ENCODE peak calls at places on chromosomes 5 and 9, in ten cellular contexts. One of them, this sample, is unnamed.

GRCh38 chr9:97714435-97714834 is 17.3 kb upstream of the XPA start:
- DNase-seq in lower leg skin: no peak
- DNase-seq in fibroblast of mammary gland: peak
- DNase-seq in esophagus muscularis mucosa: peak
- DNase-seq in neural progenitor cell: no peak
- DNase-seq in upper lobe of right lung: no peak
- DNase-seq in cardiac fibroblast: peak
- DNase-seq in astrocyte: peak
- DNase-seq in CD8-positive, alpha-beta memory T cell: no peak
- DNase-seq in OCI-LY7: no peak
- DNase-seq in this sample: no peak

GRCh38 chr9:132957805-132958204 is 13.4 kb upstream of the TSC1 start:
- DNase-seq in lower leg skin: no peak
- DNase-seq in fibroblast of mammary gland: no peak
- DNase-seq in esophagus muscularis mucosa: no peak
- DNase-seq in neural progenitor cell: no peak
- DNase-seq in upper lobe of right lung: no peak
- DNase-seq in cardiac fibroblast: no peak
- DNase-seq in astrocyte: no peak
- DNase-seq in CD8-positive, alpha-beta memory T cell: no peak
- DNase-seq in OCI-LY7: no peak
- DNase-seq in this sample: no peak

GRCh38 chr5:54315736-54316135 is 5.4 kb upstream of the ARL15 start:
- DNase-seq in lower leg skin: no peak
- DNase-seq in fibroblast of mammary gland: no peak
- DNase-seq in esophagus muscularis mucosa: no peak
- DNase-seq in neural progenitor cell: no peak
- DNase-seq in upper lobe of right lung: no peak
- DNase-seq in cardiac fibroblast: no peak
- DNase-seq in astrocyte: no peak
- DNase-seq in CD8-positive, alpha-beta memory T cell: no peak
- DNase-seq in OCI-LY7: no peak
- DNase-seq in this sample: no peak

GRCh38 chr5:112581811-112582320 is 155.8 kb upstream of the APC start:
- DNase-seq in lower leg skin: no peak
- DNase-seq in fibroblast of mammary gland: no peak
- DNase-seq in esophagus muscularis mucosa: no peak
- DNase-seq in neural progenitor cell: no peak
- DNase-seq in upper lobe of right lung: no peak
- DNase-seq in cardiac fibroblast: no peak
- DNase-seq in astrocyte: no peak
- DNase-seq in CD8-positive, alpha-beta memory T cell: no peak
- DNase-seq in OCI-LY7: no peak
- DNase-seq in this sample: no peak

GRCh38 chr9:114616684-114617520 is 5.8 kb downstream of the TMEM268 start:
- DNase-seq in lower leg skin: peak
- DNase-seq in fibroblast of mammary gland: no peak
- DNase-seq in esophagus muscularis mucosa: no peak
- DNase-seq in neural progenitor cell: no peak
- DNase-seq in upper lobe of right lung: peak
- DNase-seq in cardiac fibroblast: peak
- DNase-seq in astrocyte: no peak
- DNase-seq in CD8-positive, alpha-beta memory T cell: no peak
- DNase-seq in OCI-LY7: peak
- DNase-seq in this sample: no peak

GRCh38 chr9:69805962-69806633 is 14.5 kb upstream of the CFAP95 start:
- DNase-seq in lower leg skin: peak
- DNase-seq in fibroblast of mammary gland: no peak
- DNase-seq in esophagus muscularis mucosa: no peak
- DNase-seq in neural progenitor cell: no peak
- DNase-seq in upper lobe of right lung: no peak
- DNase-seq in cardiac fibroblast: peak
- DNase-seq in astrocyte: peak
- DNase-seq in CD8-positive, alpha-beta memory T cell: no peak
- DNase-seq in OCI-LY7: no peak
- DNase-seq in this sample: no peak

GRCh38 chr9:73149371-73150067 is 2.1 kb upstream of the ANXA1 start:
- DNase-seq in lower leg skin: no peak
- DNase-seq in fibroblast of mammary gland: peak
- DNase-seq in esophagus muscularis mucosa: no peak
- DNase-seq in neural progenitor cell: no peak
- DNase-seq in upper lobe of right lung: no peak
- DNase-seq in cardiac fibroblast: peak
- DNase-seq in astrocyte: peak
- DNase-seq in CD8-positive, alpha-beta memory T cell: no peak
- DNase-seq in OCI-LY7: no peak
- DNase-seq in this sample: no peak

GRCh38 chr5:172666251-172666650 is 25.2 kb downstream of the NEURL1B start:
- DNase-seq in lower leg skin: no peak
- DNase-seq in fibroblast of mammary gland: peak
- DNase-seq in esophagus muscularis mucosa: no peak
- DNase-seq in neural progenitor cell: no peak
- DNase-seq in upper lobe of right lung: no peak
- DNase-seq in cardiac fibroblast: peak
- DNase-seq in astrocyte: no peak
- DNase-seq in CD8-positive, alpha-beta memory T cell: no peak
- DNase-seq in OCI-LY7: no peak
- DNase-seq in this sample: no peak

GRCh38 chr5:64807505-64807904 is 38.8 kb downstream of the CWC27 start:
- DNase-seq in lower leg skin: no peak
- DNase-seq in fibroblast of mammary gland: peak
- DNase-seq in esophagus muscularis mucosa: no peak
- DNase-seq in neural progenitor cell: no peak
- DNase-seq in upper lobe of right lung: no peak
- DNase-seq in cardiac fibroblast: no peak
- DNase-seq in astrocyte: peak
- DNase-seq in CD8-positive, alpha-beta memory T cell: no peak
- DNase-seq in OCI-LY7: no peak
- DNase-seq in this sample: no peak

GRCh38 chr5:141492168-141492885 is 3.4 kb downstream of the PCDHGC5 start:
- DNase-seq in lower leg skin: no peak
- DNase-seq in fibroblast of mammary gland: no peak
- DNase-seq in esophagus muscularis mucosa: no peak
- DNase-seq in neural progenitor cell: peak
- DNase-seq in upper lobe of right lung: no peak
- DNase-seq in cardiac fibroblast: no peak
- DNase-seq in astrocyte: no peak
- DNase-seq in CD8-positive, alpha-beta memory T cell: no peak
- DNase-seq in OCI-LY7: no peak
- DNase-seq in this sample: no peak

GRCh38 chr9:135926402-135927194 is 19.3 kb upstream of the CAMSAP1 start:
- DNase-seq in lower leg skin: peak
- DNase-seq in fibroblast of mammary gland: peak
- DNase-seq in esophagus muscularis mucosa: no peak
- DNase-seq in neural progenitor cell: no peak
- DNase-seq in upper lobe of right lung: peak
- DNase-seq in cardiac fibroblast: peak
- DNase-seq in astrocyte: peak
- DNase-seq in CD8-positive, alpha-beta memory T cell: no peak
- DNase-seq in OCI-LY7: no peak
- DNase-seq in this sample: no peak

GRCh38 chr5:136018814-136019777 is 9.7 kb upstream of the TGFBI start:
- DNase-seq in lower leg skin: peak
- DNase-seq in fibroblast of mammary gland: peak
- DNase-seq in esophagus muscularis mucosa: no peak
- DNase-seq in neural progenitor cell: no peak
- DNase-seq in upper lobe of right lung: no peak
- DNase-seq in cardiac fibroblast: peak
- DNase-seq in astrocyte: peak
- DNase-seq in CD8-positive, alpha-beta memory T cell: no peak
- DNase-seq in OCI-LY7: no peak
- DNase-seq in this sample: no peak

GRCh38 chr9:126157826-126158431 is 168.7 kb upstream of the MVB12B start:
- DNase-seq in lower leg skin: peak
- DNase-seq in fibroblast of mammary gland: no peak
- DNase-seq in esophagus muscularis mucosa: peak
- DNase-seq in neural progenitor cell: no peak
- DNase-seq in upper lobe of right lung: peak
- DNase-seq in cardiac fibroblast: no peak
- DNase-seq in astrocyte: no peak
- DNase-seq in CD8-positive, alpha-beta memory T cell: no peak
- DNase-seq in OCI-LY7: no peak
- DNase-seq in this sample: no peak

GRCh38 chr5:67732921-67733320 is 482.6 kb upstream of the PIK3R1 start:
- DNase-seq in lower leg skin: no peak
- DNase-seq in fibroblast of mammary gland: no peak
- DNase-seq in esophagus muscularis mucosa: no peak
- DNase-seq in neural progenitor cell: no peak
- DNase-seq in upper lobe of right lung: no peak
- DNase-seq in cardiac fibroblast: no peak
- DNase-seq in astrocyte: peak
- DNase-seq in CD8-positive, alpha-beta memory T cell: no peak
- DNase-seq in OCI-LY7: no peak
- DNase-seq in this sample: no peak

GRCh38 chr5:34552129-34552528 is 104.0 kb upstream of the RAI14 start:
- DNase-seq in lower leg skin: no peak
- DNase-seq in fibroblast of mammary gland: peak
- DNase-seq in esophagus muscularis mucosa: no peak
- DNase-seq in neural progenitor cell: no peak
- DNase-seq in upper lobe of right lung: no peak
- DNase-seq in cardiac fibroblast: peak
- DNase-seq in astrocyte: no peak
- DNase-seq in CD8-positive, alpha-beta memory T cell: no peak
- DNase-seq in OCI-LY7: no peak
- DNase-seq in this sample: no peak

GRCh38 chr9:1018121-1018520 is 32.0 kb upstream of the DMRT2 start:
- DNase-seq in lower leg skin: no peak
- DNase-seq in fibroblast of mammary gland: peak
- DNase-seq in esophagus muscularis mucosa: no peak
- DNase-seq in neural progenitor cell: no peak
- DNase-seq in upper lobe of right lung: no peak
- DNase-seq in cardiac fibroblast: peak
- DNase-seq in astrocyte: no peak
- DNase-seq in CD8-positive, alpha-beta memory T cell: no peak
- DNase-seq in OCI-LY7: peak
- DNase-seq in this sample: no peak

GRCh38 chr9:127578627-127578951 is 33.5 kb upstream of the STXBP1 start:
- DNase-seq in lower leg skin: no peak
- DNase-seq in fibroblast of mammary gland: no peak
- DNase-seq in esophagus muscularis mucosa: no peak
- DNase-seq in neural progenitor cell: no peak
- DNase-seq in upper lobe of right lung: no peak
- DNase-seq in cardiac fibroblast: no peak
- DNase-seq in astrocyte: no peak
- DNase-seq in CD8-positive, alpha-beta memory T cell: no peak
- DNase-seq in OCI-LY7: no peak
- DNase-seq in this sample: no peak
- H3K4me3 ChIP-seq in lower leg skin: no peak
- H3K4me3 ChIP-seq in fibroblast of mammary gland: peak
- H3K4me3 ChIP-seq in esophagus muscularis mucosa: peak
- H3K4me3 ChIP-seq in neural progenitor cell: no peak
- H3K4me3 ChIP-seq in upper lobe of right lung: peak
- H3K4me3 ChIP-seq in cardiac fibroblast: peak
- H3K4me3 ChIP-seq in astrocyte: peak
- H3K4me3 ChIP-seq in CD8-positive, alpha-beta memory T cell: no peak
- H3K4me3 ChIP-seq in OCI-LY7: no peak
- H3K4me3 ChIP-seq in this sample: no peak

GRCh38 chr9:13513262-13513661 is 233.8 kb upstream of the MPDZ start:
- DNase-seq in lower leg skin: no peak
- DNase-seq in fibroblast of mammary gland: peak
- DNase-seq in esophagus muscularis mucosa: no peak
- DNase-seq in neural progenitor cell: no peak
- DNase-seq in upper lobe of right lung: no peak
- DNase-seq in cardiac fibroblast: no peak
- DNase-seq in astrocyte: no peak
- DNase-seq in CD8-positive, alpha-beta memory T cell: no peak
- DNase-seq in OCI-LY7: no peak
- DNase-seq in this sample: no peak

GRCh38 chr9:13508086-13508485 is 228.6 kb upstream of the MPDZ start:
- DNase-seq in lower leg skin: no peak
- DNase-seq in fibroblast of mammary gland: no peak
- DNase-seq in esophagus muscularis mucosa: no peak
- DNase-seq in neural progenitor cell: no peak
- DNase-seq in upper lobe of right lung: no peak
- DNase-seq in cardiac fibroblast: no peak
- DNase-seq in astrocyte: no peak
- DNase-seq in CD8-positive, alpha-beta memory T cell: no peak
- DNase-seq in OCI-LY7: no peak
- DNase-seq in this sample: no peak

GRCh38 chr9:13513710-13514444 is 234.4 kb upstream of the MPDZ start:
- DNase-seq in lower leg skin: peak
- DNase-seq in fibroblast of mammary gland: no peak
- DNase-seq in esophagus muscularis mucosa: no peak
- DNase-seq in neural progenitor cell: peak
- DNase-seq in upper lobe of right lung: no peak
- DNase-seq in cardiac fibroblast: no peak
- DNase-seq in astrocyte: no peak
- DNase-seq in CD8-positive, alpha-beta memory T cell: no peak
- DNase-seq in OCI-LY7: no peak
- DNase-seq in this sample: no peak
- H3K4me3 ChIP-seq in lower leg skin: no peak
- H3K4me3 ChIP-seq in fibroblast of mammary gland: no peak
- H3K4me3 ChIP-seq in esophagus muscularis mucosa: no peak
- H3K4me3 ChIP-seq in neural progenitor cell: peak
- H3K4me3 ChIP-seq in upper lobe of right lung: no peak
- H3K4me3 ChIP-seq in cardiac fibroblast: no peak
- H3K4me3 ChIP-seq in astrocyte: no peak
- H3K4me3 ChIP-seq in CD8-positive, alpha-beta memory T cell: no peak
- H3K4me3 ChIP-seq in OCI-LY7: no peak
- H3K4me3 ChIP-seq in this sample: no peak

DNA sequence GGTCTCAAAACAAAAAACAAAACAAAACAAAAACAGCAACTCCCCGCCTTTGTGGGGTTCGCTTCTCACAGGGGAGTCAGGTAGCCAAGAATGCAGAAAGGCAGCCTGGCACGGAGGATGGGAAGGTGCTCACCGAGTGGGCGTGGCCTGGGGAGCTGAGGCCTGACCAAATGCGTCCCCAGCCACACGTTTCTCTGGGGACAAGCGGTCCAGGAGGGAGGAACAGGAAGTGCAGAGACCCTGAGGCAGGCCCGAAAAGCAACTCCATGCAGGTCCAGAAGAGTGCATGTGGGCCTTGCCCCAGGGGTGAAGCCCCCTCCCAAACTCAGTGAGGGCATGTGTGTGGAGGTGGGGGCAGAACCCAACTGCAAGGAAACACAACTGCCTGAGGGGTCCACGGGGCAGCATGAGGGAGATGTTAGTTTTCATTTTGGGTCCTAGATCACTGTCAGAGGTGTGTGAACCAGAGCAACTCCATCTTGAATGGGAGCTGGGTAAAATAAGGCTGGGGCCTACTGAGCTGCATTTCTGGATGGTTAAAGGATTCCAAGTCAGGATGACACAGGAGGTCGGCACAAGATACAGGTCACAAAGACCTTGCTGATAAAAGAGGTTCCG is 2.6 kb upstream of the UAP1L1 start:
- DNase-seq in lower leg skin: no peak
- DNase-seq in fibroblast of mammary gland: no peak
- DNase-seq in esophagus muscularis mucosa: no peak
- DNase-seq in neural progenitor cell: no peak
- DNase-seq in upper lobe of right lung: no peak
- DNase-seq in cardiac fibroblast: no peak
- DNase-seq in astrocyte: no peak
- DNase-seq in CD8-positive, alpha-beta memory T cell: no peak
- DNase-seq in OCI-LY7: peak
- DNase-seq in this sample: no peak
- H3K4me3 ChIP-seq in lower leg skin: no peak
- H3K4me3 ChIP-seq in fibroblast of mammary gland: no peak
- H3K4me3 ChIP-seq in esophagus muscularis mucosa: no peak
- H3K4me3 ChIP-seq in neural progenitor cell: no peak
- H3K4me3 ChIP-seq in upper lobe of right lung: no peak
- H3K4me3 ChIP-seq in cardiac fibroblast: no peak
- H3K4me3 ChIP-seq in astrocyte: no peak
- H3K4me3 ChIP-seq in CD8-positive, alpha-beta memory T cell: no peak
- H3K4me3 ChIP-seq in OCI-LY7: no peak
- H3K4me3 ChIP-seq in this sample: no peak

GRCh38 chr5:15794117-15794985 is 294.4 kb downstream of the FBXL7 start:
- DNase-seq in lower leg skin: no peak
- DNase-seq in fibroblast of mammary gland: peak
- DNase-seq in esophagus muscularis mucosa: no peak
- DNase-seq in neural progenitor cell: no peak
- DNase-seq in upper lobe of right lung: no peak
- DNase-seq in cardiac fibroblast: peak
- DNase-seq in astrocyte: peak
- DNase-seq in CD8-positive, alpha-beta memory T cell: no peak
- DNase-seq in OCI-LY7: no peak
- DNase-seq in this sample: no peak
- H3K4me3 ChIP-seq in lower leg skin: no peak
- H3K4me3 ChIP-seq in fibroblast of mammary gland: no peak
- H3K4me3 ChIP-seq in esophagus muscularis mucosa: no peak
- H3K4me3 ChIP-seq in neural progenitor cell: no peak
- H3K4me3 ChIP-seq in upper lobe of right lung: no peak
- H3K4me3 ChIP-seq in cardiac fibroblast: no peak
- H3K4me3 ChIP-seq in astrocyte: no peak
- H3K4me3 ChIP-seq in CD8-positive, alpha-beta memory T cell: no peak
- H3K4me3 ChIP-seq in OCI-LY7: no peak
- H3K4me3 ChIP-seq in this sample: no peak